ENCODE peak calls at places on chromosome 22, in five cellular contexts. O is mammary epithelial cell, V is AML-193, Q is left ventricle myocardium superior, C is IMR-90. P is an unnamed sample.

GRCh38 chr22:20181194-20181931 is 30.5 kb upstream of the CCDC188 start:
- DNase-seq in Q (no peak), V (no peak), C (no peak), O (no peak), P (no peak)

GRCh38 chr22:45151503-45151902 is 12.2 kb upstream of the NUP50 start:
- DNase-seq in O (no peak), V (no peak), C (no peak), Q (no peak), P (no peak)

GRCh38 chr22:28019881-28020861 is 101.1 kb upstream of the PITPNB start:
- DNase-seq in C (peak), V (peak), Q (peak), O (peak), P (peak)

GRCh38 chr22:29202231-29203192 is 3.2 kb upstream of the EMID1 start:
- DNase-seq in V (peak), Q (peak), O (no peak), C (peak), P (no peak)

GRCh38 chr22:28188480-28188879 is 269.4 kb upstream of the PITPNB start:
- DNase-seq in Q (no peak), V (no peak), C (no peak), O (no peak), P (no peak)

GRCh38 chr22:27331526-27332281 is 469.9 kb downstream of the MN1 start:
- DNase-seq in Q (peak), C (peak), V (no peak), O (no peak), P (peak)

GRCh38 chr22:25509391-25509791 is 55.1 kb upstream of the GRK3 start:
- DNase-seq in C (peak), Q (no peak), V (no peak), O (peak), P (no peak)

GRCh38 chr22:45552580-45553332 is 50.1 kb downstream of the FBLN1 start:
- DNase-seq in O (peak), V (no peak), Q (peak), C (peak), P (peak)

GRCh38 chr22:30294066-30294465 is 4.8 kb upstream of the CASTOR1 start:
- DNase-seq in V (no peak), Q (no peak), C (no peak), O (no peak), P (no peak)

GRCh38 chr22:44668886-44669724 is 32.9 kb upstream of the PRR5 start:
- DNase-seq in Q (no peak), V (no peak), C (no peak), O (no peak), P (no peak)

GRCh38 chr22:50329236-50329635 is 2.4 kb upstream of the DENND6B start:
- DNase-seq in O (peak), V (no peak), Q (no peak), C (peak), P (no peak)

GRCh38 chr22:38416621-38417251 is 38.3 kb downstream of the KCNJ4 start:
- DNase-seq in C (no peak), V (no peak), Q (no peak), O (no peak), P (no peak)

GRCh38 chr22:27238935-27239510 is 562.5 kb downstream of the MN1 start:
- DNase-seq in O (peak), Q (peak), V (no peak), C (peak), P (peak)

GRCh38 chr22:43228863-43229262 is 41.9 kb upstream of the TTLL12 start:
- DNase-seq in Q (no peak), V (no peak), O (no peak), C (no peak), P (no peak)

GRCh38 chr22:49160261-49161001 is 667.2 kb downstream of the BRD1 start:
- DNase-seq in C (no peak), V (no peak), O (no peak), Q (no peak), P (no peak)